ENCODE peak calls at places on chromosome 21, in four cellular contexts. O, C, S and Y are unnamed samples.

GRCh38 chr21:20639026-20639425 is 359.2 kb upstream of the NCAM2 start:
- DNase-seq in S (peak; percentile 1), C (no peak), O (no peak), Y (no peak)

GRCh38 chr21:33481314-33481943 is 1.7 kb upstream of the TMEM50B start:
- DNase-seq in C (no peak), O (no peak), S (no peak), Y (no peak)

GRCh38 chr21:33731447-33731846 is 89.1 kb downstream of the ITSN1 start:
- DNase-seq in S (no peak), O (no peak), C (no peak), Y (no peak)

GRCh38 chr21:31308584-31308983 is 35.5 kb downstream of the TIAM1 start:
- DNase-seq in S (no peak), C (no peak), O (no peak), Y (no peak)

GRCh38 chr21:42746240-42746592 is 92.8 kb downstream of the PDE9A start:
- DNase-seq in C (no peak), O (no peak), S (no peak), Y (no peak)

GRCh38 chr21:15703932-15704331 is 25.9 kb upstream of the USP25 start:
- DNase-seq in S (peak; percentile 70), C (no peak), O (no peak), Y (no peak)

GRCh38 chr21:41426656-41427311 is 745 bp downstream of the MX1 start:
- DNase-seq in O (no peak), S (no peak), C (no peak), Y (no peak)

GRCh38 chr21:41210405-41211040 is 42.6 kb downstream of the BACE2 start:
- DNase-seq in C (no peak), S (no peak), O (no peak), Y (no peak)

GRCh38 chr21:33101300-33102005 is 31.5 kb downstream of the OLIG1 start:
- DNase-seq in O (no peak), S (no peak), C (no peak), Y (no peak)

GRCh38 chr21:43609501-43610340 is 49.6 kb downstream of the HSF2BP start:
- DNase-seq in C (no peak), S (peak; percentile 88), O (peak; percentile 25), Y (no peak)

GRCh38 chr21:30116474-30116873 is 50.1 kb downstream of the CLDN17 start:
- DNase-seq in O (no peak), S (no peak), C (no peak), Y (no peak)
- H3K9me3 ChIP-seq in O (no peaks in the 10 kb centered on the region), S (no peaks in the 10 kb centered on the region), C (no peaks in the 10 kb centered on the region), Y (no peaks in the 10 kb centered on the region)

GRCh38 chr21:8989261-8989882 is 1532.0 kb upstream of the TPTE start:
- DNase-seq in S (no peak), C (no peak), O (no peak), Y (no peak)
- H3K9me3 ChIP-seq in S (peaks cover 9% of the 10 kb centered on the region), C (peaks cover 6% of the 10 kb centered on the region), O (no peaks in the 10 kb centered on the region), Y (peaks cover 4% of the 10 kb centered on the region)

GRCh38 chr21:45766501-45766900 is 123.0 kb downstream of the PCBP3 start:
- DNase-seq in C (no peak), O (no peak), S (no peak), Y (no peak)
- H3K9me3 ChIP-seq in C (no peaks in the 10 kb centered on the region), O (no peaks in the 10 kb centered on the region), S (no peaks in the 10 kb centered on the region), Y (no peaks in the 10 kb centered on the region)

GRCh38 chr21:9756677-9757076 is 764.7 kb upstream of the TPTE start:
- DNase-seq in S (no peak), C (no peak), O (no peak), Y (no peak)
- H3K9me3 ChIP-seq in S (peaks cover 4% of the 10 kb centered on the region), C (peaks cover 19% of the 10 kb centered on the region), O (no peaks in the 10 kb centered on the region), Y (no peaks in the 10 kb centered on the region)

GRCh38 chr21:18549214-18549905 is 145.8 kb upstream of the TMPRSS15 start:
- DNase-seq in C (no peak), O (no peak), S (no peak), Y (no peak)
- H3K9me3 ChIP-seq in C (no peaks in the 10 kb centered on the region), O (no peaks in the 10 kb centered on the region), S (no peaks in the 10 kb centered on the region), Y (no peaks in the 10 kb centered on the region)

GRCh38 chr21:27423073-27423472 is 456.2 kb upstream of the ADAMTS5 start:
- DNase-seq in O (peak; percentile 39), S (peak; percentile 98), C (no peak), Y (no peak)

GRCh38 chr21:27425172-27425571 is 458.3 kb upstream of the ADAMTS5 start:
- DNase-seq in C (no peak), O (no peak), S (no peak), Y (no peak)

GRCh38 chr21:27424601-27425000 is 457.7 kb upstream of the ADAMTS5 start:
- DNase-seq in O (no peak), C (no peak), S (no peak), Y (no peak)

GRCh38 chr21:27425574-27425973 is 458.7 kb upstream of the ADAMTS5 start:
- DNase-seq in C (no peak), S (peak; percentile 68), O (peak; percentile 45), Y (no peak)

GRCh38 chr21:27423906-27424595 is 457.2 kb upstream of the ADAMTS5 start:
- DNase-seq in C (no peak), O (no peak), S (no peak), Y (no peak)
- H3K9me3 ChIP-seq in C (no peaks in the 10 kb centered on the region), O (no peaks in the 10 kb centered on the region), S (no peaks in the 10 kb centered on the region), Y (no peaks in the 10 kb centered on the region)

DNA sequence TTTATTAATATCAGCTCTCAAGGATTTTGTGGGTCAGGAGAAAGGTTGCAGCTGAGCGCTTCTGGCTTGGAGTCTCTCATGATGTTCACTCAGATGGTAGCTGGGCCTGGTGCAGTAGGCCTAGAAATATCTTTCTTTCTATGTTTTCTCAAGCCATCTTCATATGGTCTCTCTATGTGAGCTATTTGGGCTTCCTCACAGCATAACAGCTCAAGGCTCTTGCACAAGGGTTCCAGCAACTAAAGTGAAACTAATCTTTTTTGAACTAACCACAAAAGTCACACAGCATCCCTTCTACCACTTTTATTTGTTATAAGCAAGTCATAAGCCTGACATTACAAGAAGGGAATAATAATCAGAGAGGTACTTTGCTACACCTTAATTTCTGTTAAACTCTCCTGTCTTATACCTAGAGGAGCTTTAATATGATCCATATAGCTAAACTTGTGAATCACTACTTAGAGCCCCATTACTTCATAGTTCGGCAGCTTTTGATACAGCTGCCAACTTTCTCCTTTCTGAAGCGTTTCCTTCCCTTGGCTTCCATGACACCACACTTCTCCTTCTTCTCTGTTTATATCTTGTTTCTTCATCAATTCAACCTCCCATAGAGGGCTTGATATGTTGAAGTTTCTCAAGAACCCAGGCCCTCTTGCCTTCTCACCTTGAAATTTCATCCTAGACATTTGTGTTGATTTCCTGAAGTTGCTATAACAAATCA is 720.2 kb downstream of the LTN1 start:
- DNase-seq in S (peak; percentile 53), C (no peak), O (no peak), Y (no peak)
- H3K9me3 ChIP-seq in S (no peaks in the 10 kb centered on the region), C (peaks cover 4% of the 10 kb centered on the region), O (no peaks in the 10 kb centered on the region), Y (no peaks in the 10 kb centered on the region)

GRCh38 chr21:46128983-46129571 is 26.3 kb downstream of the FTCD start:
- DNase-seq in O (no peak), C (no peak), S (no peak), Y (no peak)

GRCh38 chr21:46128106-46128982 is 27.0 kb downstream of the FTCD start:
- DNase-seq in O (no peak), S (peak; percentile 30), C (no peak), Y (no peak)

GRCh38 chr21:46125846-46126301 is 28.0 kb downstream of the COL6A2 start:
- DNase-seq in S (no peak), C (no peak), O (peak; percentile 26), Y (no peak)

GRCh38 chr21:46126321-46127238 is 28.7 kb downstream of the COL6A2 start:
- DNase-seq in O (peak; percentile 25), C (no peak), S (no peak), Y (peak; percentile 1)

GRCh38 chr21:46127239-46128105 is 27.9 kb downstream of the FTCD start:
- DNase-seq in C (no peak), S (no peak), O (peak; percentile 29), Y (peak; percentile 8)
- H3K9me3 ChIP-seq in C (no peaks in the 10 kb centered on the region), S (no peaks in the 10 kb centered on the region), O (no peaks in the 10 kb centered on the region), Y (no peaks in the 10 kb centered on the region)